ENCODE peak calls at places on chromosomes 4 and X, in five cellular contexts. I is dorsolateral prefrontal cortex, E is MCF 10A, K is foreskin fibroblast, H is osteocyte. S is an unnamed sample.
A peak's percentile ranks its signal among the peaks of the same experiment; 100 is the strongest.

GRCh38 chr4:116015062-116015461 is 901.6 kb upstream of the NDST4 start:
- DNase-seq in I (no peak), E (peak; percentile 13), K (no peak), H (no peak), S (no peak)

GRCh38 chr4:77820836-77821561 is 1.8 kb upstream of the CNOT6L start:
- DNase-seq in I (no peak), E (peak; percentile 39), K (peak; percentile 39), H (no peak), S (no peak)

GRCh38 chrX:23756165-23756564 is 13.1 kb upstream of the ACOT9 start:
- DNase-seq in I (peak; percentile 44), E (peak; percentile 79), K (peak; percentile 65), H (no peak), S (peak; percentile 49)

GRCh38 chrX:48025561-48025960 is 18.8 kb downstream of the SPACA5 start:
- DNase-seq in I (no peak), E (peak; percentile 76), K (peak; percentile 79), H (no peak), S (no peak)

GRCh38 chrX:149950681-149951080 is 12.4 kb upstream of the EOLA2 start:
- DNase-seq in I (no peak), E (peak; percentile 65), K (peak; percentile 79), H (no peak), S (no peak)

GRCh38 chrX:130994671-130995070 is 63.5 kb upstream of the ARHGAP36 start:
- DNase-seq in I (no peak), E (peak; percentile 48), K (peak; percentile 7), H (no peak), S (no peak)

GRCh38 chr4:169183581-169183980 is 87.2 kb downstream of the SH3RF1 start:
- DNase-seq in I (no peak), E (no peak), K (no peak), H (no peak), S (no peak)

GRCh38 chrX:53223955-53224859 is 800 bp downstream of the KDM5C start:
- DNase-seq in I (no peak), E (peak; percentile 66), K (peak; percentile 60), H (no peak), S (no peak)

DNA sequence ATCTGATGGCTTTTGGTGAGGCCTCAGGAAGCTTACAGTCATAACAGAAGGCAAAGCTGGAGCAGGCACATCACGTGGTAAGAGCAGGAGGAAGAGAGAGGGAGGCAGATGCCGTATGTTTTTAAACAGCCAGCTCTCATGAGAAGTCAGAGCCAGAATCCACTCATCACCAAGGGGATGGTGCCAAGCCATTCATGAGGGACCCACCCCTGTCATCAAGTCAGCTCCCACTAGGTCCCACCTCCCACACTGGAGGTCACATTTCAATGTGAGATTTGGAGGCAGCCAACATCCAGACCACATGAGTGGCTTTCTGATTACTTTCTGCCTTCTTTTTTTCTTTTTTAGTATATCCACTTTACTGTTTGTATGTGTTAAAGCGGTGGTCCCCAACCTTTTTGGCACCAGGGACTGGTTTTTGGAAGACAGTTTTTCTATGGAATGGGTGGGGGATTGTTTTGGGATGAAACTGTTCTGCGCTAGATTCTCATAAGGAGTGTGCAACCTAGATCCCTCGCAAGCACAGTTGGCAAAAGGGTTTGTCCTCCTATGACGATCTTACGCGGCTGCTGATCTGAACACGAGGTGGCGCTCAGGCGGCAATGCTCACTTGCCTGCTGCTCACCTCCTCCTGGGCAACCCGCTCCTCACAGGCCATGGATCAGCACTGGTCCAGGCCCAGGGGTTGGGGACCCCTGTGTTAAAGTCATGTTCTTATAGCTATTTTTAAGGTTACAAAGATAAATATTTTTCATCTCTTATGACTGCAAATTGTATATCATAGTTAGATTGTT is 61.7 kb downstream of the SLIT2 start:
- DNase-seq in I (no peak), E (no peak), K (no peak), H (no peak), S (no peak)
- TF ChIP-seq CTCF in I (no peak), E (no peak), K (no peak), H (no peak), S (no peak)

GRCh38 chr4:84480082-84480481 is 19.0 kb downstream of the NKX6-1 start:
- DNase-seq in I (no peak), E (no peak), K (no peak), H (no peak), S (no peak)

GRCh38 chr4:84481879-84482245 is 17.2 kb downstream of the NKX6-1 start:
- DNase-seq in I (no peak), E (no peak), K (no peak), H (no peak), S (no peak)

GRCh38 chr4:84481077-84481878 is 17.8 kb downstream of the NKX6-1 start:
- DNase-seq in I (no peak), E (no peak), K (no peak), H (no peak), S (no peak)

GRCh38 chr4:84477738-84478137 is 21.4 kb downstream of the NKX6-1 start:
- DNase-seq in I (no peak), E (no peak), K (no peak), H (no peak), S (no peak)

DNA sequence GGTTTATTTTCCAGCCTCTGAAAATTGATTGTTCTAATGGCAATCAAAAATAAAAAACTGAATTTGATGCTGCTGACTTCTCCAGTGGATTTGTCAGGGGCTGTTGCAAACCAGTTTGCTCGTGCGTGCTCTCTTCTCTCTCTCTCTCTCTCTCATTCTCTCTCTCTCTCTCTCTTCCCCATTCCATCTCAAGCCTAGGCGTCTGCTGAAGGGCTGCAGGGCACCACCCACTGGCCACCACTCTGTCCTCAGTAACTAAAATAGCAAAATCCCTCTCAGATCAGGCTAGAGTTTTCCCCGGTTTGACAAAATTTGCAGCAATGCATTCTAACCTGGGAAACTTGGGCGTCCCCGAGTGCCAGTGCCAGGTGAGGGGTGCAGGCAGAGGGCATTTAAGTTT is 19.4 kb downstream of the NKX6-1 start:
- DNase-seq in I (no peak), E (no peak), K (no peak), H (no peak), S (no peak)
- TF ChIP-seq CTCF in I (no peak), E (no peak), K (no peak), H (no peak), S (no peak)

GRCh38 chr4:76213415-76214268 is at the start of gene SCARB2:
- DNase-seq in I (peak; percentile 71), E (peak; percentile 83), K (peak; percentile 96), H (peak; percentile 95), S (peak; percentile 93)
- TF ChIP-seq CTCF in I (no peak), E (no peak), K (no peak), H (no peak), S (no peak)

DNA sequence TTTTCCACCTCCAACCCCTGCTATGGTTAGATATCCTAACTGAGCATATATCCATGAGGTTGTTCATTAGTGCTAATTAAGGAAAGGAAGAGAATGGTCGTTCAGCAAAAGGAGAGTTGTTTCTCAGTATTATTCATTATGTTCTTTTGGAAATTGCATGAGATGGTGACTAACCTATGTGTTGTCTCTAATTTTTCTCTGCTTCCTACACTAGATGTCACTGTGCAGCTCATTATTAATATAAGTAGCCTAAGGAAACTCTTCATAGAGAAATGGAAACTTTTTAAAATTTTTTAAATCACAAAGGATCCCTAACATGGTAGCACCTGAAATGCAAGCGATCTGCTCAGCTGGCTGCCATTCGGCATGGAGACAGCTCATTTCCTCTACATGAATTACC is 67.7 kb upstream of the FAM9A start:
- DNase-seq in I (no peak), E (peak; percentile 34), K (peak; percentile 34), H (no peak), S (no peak)
- TF ChIP-seq CTCF in I (no peak), E (no peak), K (peak; percentile 13), H (peak; percentile 52), S (no peak)

GRCh38 chr4:141375855-141376254 is 155.2 kb downstream of the ZNF330 start:
- DNase-seq in I (no peak), E (peak; percentile 92), K (peak; percentile 88), H (no peak), S (no peak)
- TF ChIP-seq CTCF in I (no peak), E (peak; percentile 80), K (peak; percentile 73), H (peak; percentile 57), S (no peak)

GRCh38 chr4:109815151-109816081 is at the start of gene GAR1:
- DNase-seq in I (peak; percentile 90), E (peak; percentile 94), K (peak; percentile 97), H (peak; percentile 91), S (peak; percentile 95)
- TF ChIP-seq CTCF in I (peak; percentile 25), E (no peak), K (no peak), H (no peak), S (no peak)